ENCODE peak calls at places on chromosomes 6 and 20, in eight cellular contexts. One of them, this sample, is unnamed. For H3K9me3, the result is how much of the 10 kb centered on the place peaks cover.

GRCh38 chr20:57698191-57698866 is 11.5 kb downstream of the PMEPA1 start:
- DNase-seq in fibroblast of lung: peak
- DNase-seq in cardiac muscle cell: peak
- DNase-seq in GM23248: peak
- DNase-seq in tibial nerve: no peak
- DNase-seq in SJSA1: peak
- DNase-seq in thoracic aorta: peak
- DNase-seq in CD8-positive, alpha-beta T cell: peak
- DNase-seq in this sample: no peak

GRCh38 chr20:15902493-15902892 is 670.8 kb downstream of the KIF16B start:
- DNase-seq in fibroblast of lung: no peak
- DNase-seq in cardiac muscle cell: no peak
- DNase-seq in GM23248: no peak
- DNase-seq in tibial nerve: no peak
- DNase-seq in SJSA1: no peak
- DNase-seq in thoracic aorta: no peak
- DNase-seq in CD8-positive, alpha-beta T cell: no peak
- DNase-seq in this sample: peak

GRCh38 chr6:163837681-163838431 is 423.3 kb downstream of the QKI start:
- DNase-seq in fibroblast of lung: peak
- DNase-seq in cardiac muscle cell: peak
- DNase-seq in GM23248: peak
- DNase-seq in tibial nerve: no peak
- DNase-seq in SJSA1: no peak
- DNase-seq in thoracic aorta: no peak
- DNase-seq in CD8-positive, alpha-beta T cell: no peak
- DNase-seq in this sample: no peak

GRCh38 chr20:478010-478948 is 15.9 kb upstream of the TBC1D20 start:
- DNase-seq in fibroblast of lung: peak
- DNase-seq in cardiac muscle cell: peak
- DNase-seq in GM23248: peak
- DNase-seq in tibial nerve: no peak
- DNase-seq in SJSA1: no peak
- DNase-seq in thoracic aorta: no peak
- DNase-seq in CD8-positive, alpha-beta T cell: no peak
- DNase-seq in this sample: no peak

GRCh38 chr6:27144740-27145079 is 102.8 kb upstream of the PRSS16 start:
- DNase-seq in fibroblast of lung: no peak
- DNase-seq in cardiac muscle cell: no peak
- DNase-seq in GM23248: no peak
- DNase-seq in tibial nerve: no peak
- DNase-seq in SJSA1: peak
- DNase-seq in thoracic aorta: no peak
- DNase-seq in CD8-positive, alpha-beta T cell: no peak
- DNase-seq in this sample: no peak

GRCh38 chr6:30325150-30325872 is 1.4 kb upstream of the TRIM39 start:
- DNase-seq in fibroblast of lung: peak
- DNase-seq in cardiac muscle cell: peak
- DNase-seq in GM23248: peak
- DNase-seq in tibial nerve: no peak
- DNase-seq in SJSA1: peak
- DNase-seq in thoracic aorta: peak
- DNase-seq in CD8-positive, alpha-beta T cell: peak
- DNase-seq in this sample: no peak

GRCh38 chr6:8539446-8539845 is 104.1 kb upstream of the SLC35B3 start:
- DNase-seq in fibroblast of lung: peak
- DNase-seq in cardiac muscle cell: peak
- DNase-seq in GM23248: peak
- DNase-seq in tibial nerve: no peak
- DNase-seq in SJSA1: peak
- DNase-seq in thoracic aorta: no peak
- DNase-seq in CD8-positive, alpha-beta T cell: no peak
- DNase-seq in this sample: no peak

GRCh38 chr6:154496191-154496590 is 14.3 kb downstream of the CNKSR3 start:
- DNase-seq in fibroblast of lung: no peak
- DNase-seq in cardiac muscle cell: no peak
- DNase-seq in GM23248: no peak
- DNase-seq in tibial nerve: no peak
- DNase-seq in SJSA1: no peak
- DNase-seq in thoracic aorta: no peak
- DNase-seq in CD8-positive, alpha-beta T cell: no peak
- DNase-seq in this sample: no peak

DNA sequence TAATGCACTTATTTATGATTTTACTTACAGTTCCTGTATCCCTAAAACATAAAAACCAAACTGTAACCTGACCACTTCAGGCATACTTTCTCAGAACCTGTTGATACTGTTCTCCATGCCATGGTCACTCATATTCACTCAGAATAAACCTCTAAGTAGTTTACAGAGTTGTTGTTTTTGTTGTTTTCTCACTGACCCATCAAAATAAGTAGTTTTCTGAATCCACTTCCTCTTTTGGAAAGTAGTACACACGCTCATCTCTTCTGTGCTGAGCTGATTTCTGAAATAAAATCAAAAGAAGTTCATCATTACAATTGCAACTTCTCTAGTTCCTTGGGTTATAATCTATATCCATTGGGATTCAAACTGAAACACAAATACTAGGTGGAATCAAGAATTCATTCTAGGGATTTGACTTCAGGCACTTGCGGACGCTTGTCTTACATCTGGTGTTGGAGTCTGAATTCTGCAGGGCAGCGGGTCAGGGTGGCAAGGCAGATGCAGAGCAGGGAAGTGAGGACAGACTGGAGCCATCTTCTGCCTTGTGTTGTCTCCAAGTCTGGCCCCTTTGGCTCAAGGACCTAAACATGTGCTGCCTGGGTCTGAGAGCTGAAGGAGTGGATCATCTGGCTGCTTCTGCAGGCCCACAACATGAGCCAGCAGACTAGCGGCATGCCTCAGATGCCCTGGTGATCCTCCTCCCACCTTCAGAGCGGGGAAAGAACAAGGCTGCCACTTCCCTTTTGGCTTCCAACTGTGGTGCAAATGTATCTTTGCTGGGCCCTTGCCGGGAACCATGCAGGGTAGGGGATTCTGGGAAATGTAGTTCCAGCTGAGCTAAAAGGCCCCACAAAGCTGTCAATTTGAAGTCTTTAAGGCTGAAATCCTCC is 167.9 kb upstream of the MYLIP start:
- DNase-seq in fibroblast of lung: no peak
- DNase-seq in cardiac muscle cell: peak
- DNase-seq in GM23248: no peak
- DNase-seq in tibial nerve: no peak
- DNase-seq in SJSA1: no peak
- DNase-seq in thoracic aorta: no peak
- DNase-seq in CD8-positive, alpha-beta T cell: no peak
- DNase-seq in this sample: no peak
- H3K4me3 ChIP-seq in fibroblast of lung: no peak
- H3K4me3 ChIP-seq in cardiac muscle cell: no peak
- H3K4me3 ChIP-seq in GM23248: no peak
- H3K4me3 ChIP-seq in tibial nerve: no peak
- H3K4me3 ChIP-seq in SJSA1: no peak
- H3K4me3 ChIP-seq in thoracic aorta: no peak
- H3K4me3 ChIP-seq in CD8-positive, alpha-beta T cell: no peak
- H3K4me3 ChIP-seq in this sample: no peak

DNA sequence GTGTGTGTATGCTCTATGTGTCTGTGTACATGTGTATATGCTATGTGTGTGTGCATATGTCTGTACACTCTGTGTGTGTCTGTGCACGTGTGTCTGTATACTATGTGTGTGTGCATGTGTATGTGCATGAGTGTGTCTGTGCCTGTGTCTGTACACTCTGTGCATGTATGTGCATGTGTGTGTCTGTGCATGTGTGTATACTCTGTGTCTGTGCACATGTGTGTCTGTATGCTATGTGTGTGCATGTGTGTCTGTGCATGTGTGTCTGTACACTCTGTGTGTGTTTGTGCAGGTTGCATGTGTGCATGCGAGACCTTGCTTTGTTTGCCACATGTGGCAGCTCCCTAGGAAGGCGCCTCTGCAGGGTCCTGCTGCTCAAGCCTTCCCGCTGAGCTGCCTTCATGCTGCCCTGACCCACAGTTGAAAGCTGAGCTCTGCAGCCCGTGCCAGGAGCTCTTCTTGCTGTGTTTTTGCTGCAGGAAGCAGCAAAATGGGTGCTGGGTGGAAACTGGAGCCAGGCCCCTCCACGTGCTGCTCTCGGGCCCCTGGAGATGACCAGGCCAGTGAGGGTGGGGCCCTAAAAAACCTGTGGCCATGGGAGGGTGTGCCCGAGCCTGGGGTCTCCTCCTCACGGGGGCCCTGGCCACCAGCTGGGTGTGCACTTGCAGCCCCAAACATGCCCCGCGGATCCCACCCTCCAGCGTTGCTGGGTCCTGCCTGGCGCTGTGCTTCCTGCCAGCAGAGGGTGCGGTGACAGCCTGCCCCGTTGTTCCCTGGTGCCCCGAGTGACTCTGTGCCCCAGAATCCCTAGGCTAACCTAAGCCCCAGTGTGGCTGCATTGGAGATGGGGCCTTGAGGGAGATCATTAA is 109.1 kb downstream of the DACT2 start:
- DNase-seq in fibroblast of lung: no peak
- DNase-seq in cardiac muscle cell: no peak
- DNase-seq in GM23248: no peak
- DNase-seq in tibial nerve: no peak
- DNase-seq in SJSA1: no peak
- DNase-seq in thoracic aorta: no peak
- DNase-seq in CD8-positive, alpha-beta T cell: no peak
- DNase-seq in this sample: no peak
- H3K9me3 ChIP-seq in fibroblast of lung: under half
- H3K9me3 ChIP-seq in cardiac muscle cell: under half
- H3K9me3 ChIP-seq in GM23248: under half
- H3K9me3 ChIP-seq in tibial nerve: under half
- H3K9me3 ChIP-seq in SJSA1: under half
- H3K9me3 ChIP-seq in thoracic aorta: under half
- H3K9me3 ChIP-seq in CD8-positive, alpha-beta T cell: under half
- H3K9me3 ChIP-seq in this sample: under half

GRCh38 chr20:53643031-53643832 is 49.6 kb upstream of the ZNF217 start:
- DNase-seq in fibroblast of lung: peak
- DNase-seq in cardiac muscle cell: peak
- DNase-seq in GM23248: peak
- DNase-seq in tibial nerve: no peak
- DNase-seq in SJSA1: peak
- DNase-seq in thoracic aorta: no peak
- DNase-seq in CD8-positive, alpha-beta T cell: peak
- DNase-seq in this sample: peak

GRCh38 chr20:53639128-53639527 is 45.5 kb upstream of the ZNF217 start:
- DNase-seq in fibroblast of lung: no peak
- DNase-seq in cardiac muscle cell: no peak
- DNase-seq in GM23248: no peak
- DNase-seq in tibial nerve: no peak
- DNase-seq in SJSA1: no peak
- DNase-seq in thoracic aorta: no peak
- DNase-seq in CD8-positive, alpha-beta T cell: no peak
- DNase-seq in this sample: no peak

GRCh38 chr20:53639647-53640440 is 46.2 kb upstream of the ZNF217 start:
- DNase-seq in fibroblast of lung: no peak
- DNase-seq in cardiac muscle cell: no peak
- DNase-seq in GM23248: no peak
- DNase-seq in tibial nerve: no peak
- DNase-seq in SJSA1: no peak
- DNase-seq in thoracic aorta: no peak
- DNase-seq in CD8-positive, alpha-beta T cell: no peak
- DNase-seq in this sample: no peak

GRCh38 chr20:53645582-53645897 is 51.9 kb upstream of the ZNF217 start:
- DNase-seq in fibroblast of lung: no peak
- DNase-seq in cardiac muscle cell: no peak
- DNase-seq in GM23248: no peak
- DNase-seq in tibial nerve: no peak
- DNase-seq in SJSA1: no peak
- DNase-seq in thoracic aorta: no peak
- DNase-seq in CD8-positive, alpha-beta T cell: no peak
- DNase-seq in this sample: no peak

DNA sequence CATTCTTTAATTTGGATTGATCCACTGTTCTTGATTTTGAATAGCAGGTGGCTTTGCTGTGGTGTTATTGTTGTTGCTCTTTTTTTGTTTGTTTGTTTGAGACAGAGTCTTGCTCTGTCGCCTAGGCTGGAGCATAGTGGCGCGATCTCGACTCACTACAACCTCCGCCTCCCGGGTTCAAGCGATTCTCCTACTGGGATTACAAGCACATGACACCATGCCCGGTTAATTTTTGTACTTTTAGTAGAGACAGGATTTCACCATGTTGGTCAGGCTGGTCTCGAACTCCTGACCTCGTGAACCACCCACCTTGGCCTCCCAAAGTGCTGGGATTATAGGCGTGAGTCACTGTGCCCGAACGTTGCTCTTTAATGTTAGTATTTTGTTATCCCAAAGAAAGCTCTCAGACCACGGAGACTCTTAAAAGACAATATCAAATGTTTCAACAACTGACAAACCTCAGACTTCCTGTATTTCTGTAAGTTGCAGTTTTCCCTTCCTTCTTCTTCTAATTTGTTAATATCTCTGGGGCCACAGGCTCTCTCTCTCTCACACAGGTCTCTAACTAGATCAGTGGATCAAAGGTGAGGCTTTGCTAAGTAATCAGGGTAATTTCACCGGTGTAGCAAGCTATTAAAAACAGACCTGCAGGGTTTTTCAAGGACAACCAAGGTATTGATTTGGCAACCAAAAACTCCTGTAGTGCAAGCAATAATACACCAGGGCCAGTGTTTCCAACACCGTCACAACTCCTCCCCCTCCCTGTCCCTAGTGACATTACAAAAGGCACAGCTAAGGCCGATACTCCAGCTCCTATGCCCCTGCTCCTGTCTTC is 48.8 kb upstream of the ZNF217 start:
- DNase-seq in fibroblast of lung: no peak
- DNase-seq in cardiac muscle cell: peak
- DNase-seq in GM23248: peak
- DNase-seq in tibial nerve: peak
- DNase-seq in SJSA1: peak
- DNase-seq in thoracic aorta: no peak
- DNase-seq in CD8-positive, alpha-beta T cell: peak
- DNase-seq in this sample: peak
- H3K4me3 ChIP-seq in fibroblast of lung: no peak
- H3K4me3 ChIP-seq in cardiac muscle cell: no peak
- H3K4me3 ChIP-seq in GM23248: peak
- H3K4me3 ChIP-seq in tibial nerve: peak
- H3K4me3 ChIP-seq in SJSA1: no peak
- H3K4me3 ChIP-seq in thoracic aorta: peak
- H3K4me3 ChIP-seq in CD8-positive, alpha-beta T cell: peak
- H3K4me3 ChIP-seq in this sample: no peak

DNA sequence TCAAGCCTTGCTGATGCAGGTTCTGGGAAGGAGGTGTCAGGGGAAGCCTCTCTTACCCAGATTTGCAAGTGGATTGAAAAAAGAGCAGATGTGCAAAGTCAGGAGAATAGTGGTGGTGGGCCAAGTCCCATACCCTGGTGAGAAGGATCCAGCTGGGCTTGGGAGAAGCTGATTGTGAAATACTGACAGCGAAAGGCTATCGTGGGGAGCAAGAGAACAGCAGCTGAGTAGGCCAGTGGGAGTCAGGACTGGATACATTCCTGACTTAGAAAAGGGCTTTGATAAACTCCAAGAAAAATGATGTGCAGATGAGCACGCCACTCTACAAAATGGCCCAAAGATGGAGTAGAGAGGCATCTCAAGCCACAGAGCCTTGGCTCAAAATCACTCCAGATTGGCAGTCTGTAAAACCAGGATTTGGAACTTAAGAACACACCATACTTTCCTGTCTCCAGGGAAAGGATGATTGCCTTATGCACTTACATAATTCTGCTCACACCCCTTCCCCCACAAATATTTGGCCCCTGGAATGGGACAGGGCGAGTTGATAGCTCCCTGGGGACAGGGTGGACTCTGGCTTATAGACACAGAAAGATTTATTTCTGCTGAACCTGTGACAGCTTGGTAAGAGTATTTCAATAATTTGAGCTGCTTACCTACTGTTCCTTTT is 578.7 kb downstream of the MAFB start:
- DNase-seq in fibroblast of lung: no peak
- DNase-seq in cardiac muscle cell: no peak
- DNase-seq in GM23248: no peak
- DNase-seq in tibial nerve: peak
- DNase-seq in SJSA1: no peak
- DNase-seq in thoracic aorta: no peak
- DNase-seq in CD8-positive, alpha-beta T cell: no peak
- DNase-seq in this sample: no peak
- H3K9me3 ChIP-seq in fibroblast of lung: under half
- H3K9me3 ChIP-seq in cardiac muscle cell: under half
- H3K9me3 ChIP-seq in GM23248: under half
- H3K9me3 ChIP-seq in tibial nerve: under half
- H3K9me3 ChIP-seq in SJSA1: under half
- H3K9me3 ChIP-seq in thoracic aorta: under half
- H3K9me3 ChIP-seq in CD8-positive, alpha-beta T cell: under half
- H3K9me3 ChIP-seq in this sample: under half

This sample was measured in body of pancreas.